ENCODE peak calls at places on chromosome 12, in seven cellular contexts. Q, V, T, I, G, U and E are unnamed samples.

GRCh38 chr12:90940872-90941499 is 14.0 kb downstream of the CCER1 start:
- DNase-seq in Q (peak), V (no peak), T (peak), I (no peak), G (no peak), U (no peak), E (no peak)

GRCh38 chr12:124914392-124915248 is at the start of gene UBC:
- DNase-seq in Q (peak), V (peak), T (peak), I (peak), G (peak), U (peak), E (peak)

GRCh38 chr12:53060064-53060720 is 10.3 kb downstream of the TNS2 start:
- DNase-seq in Q (no peak), V (no peak), T (no peak), I (no peak), G (no peak), U (no peak), E (no peak)

GRCh38 chr12:50517456-50518048 is 12.8 kb downstream of the DIP2B start:
- DNase-seq in Q (no peak), V (no peak), T (peak), I (no peak), G (no peak), U (no peak), E (no peak)

GRCh38 chr12:93759512-93760081 is 82.4 kb downstream of the CRADD start:
- DNase-seq in Q (no peak), V (no peak), T (no peak), I (no peak), G (no peak), U (no peak), E (no peak)

GRCh38 chr12:128817115-128818015 is 6.4 kb downstream of the SLC15A4 start:
- DNase-seq in Q (no peak), V (no peak), T (peak), I (no peak), G (no peak), U (no peak), E (no peak)

GRCh38 chr12:108576660-108577234 is 14.4 kb downstream of the ISCU start:
- DNase-seq in Q (no peak), V (no peak), T (no peak), I (no peak), G (no peak), U (no peak), E (no peak)

GRCh38 chr12:131610891-131611290 is 100.0 kb upstream of the SFSWAP start:
- DNase-seq in Q (no peak), V (no peak), T (no peak), I (no peak), G (no peak), U (no peak), E (no peak)

GRCh38 chr12:40015360-40015759 is 90.5 kb downstream of the SLC2A13 start:
- DNase-seq in Q (no peak), V (no peak), T (no peak), I (peak), G (no peak), U (no peak), E (no peak)

GRCh38 chr12:65603428-65604351 is 220.6 kb upstream of the HMGA2 start:
- DNase-seq in Q (peak), V (no peak), T (peak), I (no peak), G (no peak), U (peak), E (peak)

GRCh38 chr12:32494676-32495075 is 95.3 kb downstream of the FGD4 start:
- DNase-seq in Q (no peak), V (no peak), T (no peak), I (no peak), G (no peak), U (no peak), E (no peak)

GRCh38 chr12:26523708-26524150 is 309.3 kb downstream of the ITPR2 start:
- DNase-seq in Q (peak), V (no peak), T (peak), I (no peak), G (no peak), U (peak), E (peak)

GRCh38 chr12:107568718-107569117 is 116.9 kb upstream of the PWP1 start:
- DNase-seq in Q (no peak), V (no peak), T (peak), I (no peak), G (no peak), U (no peak), E (no peak)

GRCh38 chr12:120944645-120945217 is 33.6 kb upstream of the HNF1A start:
- DNase-seq in Q (peak), V (peak), T (peak), I (peak), G (peak), U (peak), E (no peak)

GRCh38 chr12:116980083-116980482 is 69.3 kb downstream of the FBXW8 start:
- DNase-seq in Q (no peak), V (no peak), T (no peak), I (no peak), G (no peak), U (no peak), E (no peak)

GRCh38 chr12:52356762-52357580 is 10.3 kb downstream of the KRT85 start:
- DNase-seq in Q (no peak), V (no peak), T (no peak), I (no peak), G (no peak), U (no peak), E (no peak)

GRCh38 chr12:26891704-26892103 is 46.1 kb downstream of the INTS13 start:
- DNase-seq in Q (no peak), V (no peak), T (no peak), I (no peak), G (no peak), U (no peak), E (no peak)

GRCh38 chr12:78898416-78898815 is 33.8 kb downstream of the SYT1 start:
- DNase-seq in Q (no peak), V (no peak), T (peak), I (no peak), G (no peak), U (peak), E (no peak)

GRCh38 chr12:34401659-34402227 is 379.4 kb downstream of the ALG10 start:
- DNase-seq in Q (peak), V (peak), T (no peak), I (no peak), G (no peak), U (peak), E (peak)

GRCh38 chr12:55702861-55703260 is 4.8 kb downstream of the ITGA7 start:
- DNase-seq in Q (no peak), V (no peak), T (no peak), I (no peak), G (no peak), U (no peak), E (no peak)

GRCh38 chr12:16350682-16351081 is 3.2 kb downstream of the MGST1 start:
- DNase-seq in Q (no peak), V (no peak), T (peak), I (no peak), G (no peak), U (no peak), E (peak)